ENCODE peak calls at places on chromosomes 1 and 21, in ten cellular contexts. K is T-helper 1 cell, U is ovary, C is HT1080, F is OCI-M1, W is foreskin fibroblast, T is PC-3, B is cardiac muscle cell, Z is G401, N is psoas muscle. O is an unnamed sample.

GRCh38 chr1:153532769-153533599 is 2.8 kb downstream of the S100A6 start:
- DNase-seq in K (peak), F (peak), U (peak), C (peak), T (peak), W (peak), N (peak), B (peak), Z (peak), O (peak)

GRCh38 chr1:88802950-88803349 is 88.4 kb downstream of the GTF2B start:
- DNase-seq in C (peak), K (no peak), B (no peak), T (peak), W (peak), F (no peak), U (no peak), N (no peak), Z (no peak), O (no peak)

GRCh38 chr1:151326619-151327222 is 495 bp downstream of the PI4KB start:
- DNase-seq in Z (peak), B (no peak), K (no peak), U (no peak), W (peak), T (peak), F (peak), C (peak), N (peak), O (peak)

GRCh38 chr1:114097109-114097508 is 56.6 kb downstream of the SYT6 start:
- DNase-seq in Z (no peak), K (no peak), F (no peak), T (no peak), B (no peak), U (no peak), N (no peak), W (no peak), C (no peak), O (no peak)

GRCh38 chr1:114369930-114370329 is 141.1 kb downstream of the TRIM33 start:
- DNase-seq in W (no peak), F (peak), T (no peak), K (no peak), U (no peak), B (no peak), C (no peak), Z (no peak), N (no peak), O (no peak)

GRCh38 chr21:43750339-43751033 is 25.6 kb downstream of the CSTB start:
- DNase-seq in C (no peak), K (no peak), N (peak), Z (no peak), F (no peak), W (no peak), B (no peak), U (no peak), T (no peak), O (no peak)

GRCh38 chr1:22825790-22826189 is 115.2 kb downstream of the EPHB2 start:
- DNase-seq in T (no peak), N (no peak), Z (no peak), F (no peak), K (no peak), U (no peak), W (no peak), C (peak), B (no peak), O (no peak)

GRCh38 chr1:155003766-155004351 is 1.3 kb downstream of the ZBTB7B start:
- DNase-seq in B (peak), U (peak), N (peak), Z (peak), F (peak), K (no peak), T (peak), C (peak), W (peak), O (peak)

GRCh38 chr1:228118040-228118439 is 8.9 kb upstream of the MRPL55 start:
- DNase-seq in K (no peak), T (peak), B (no peak), W (no peak), N (no peak), Z (no peak), C (no peak), F (peak), U (no peak), O (no peak)

GRCh38 chr21:44846485-44847260 is 26.8 kb downstream of the PTTG1IP start:
- DNase-seq in K (peak), N (peak), F (peak), T (peak), Z (peak), C (no peak), U (no peak), B (no peak), W (peak), O (no peak)